ENCODE peak calls at places on chromosomes 4 and X, in eight cellular contexts. H is choroid plexus epithelial cell; O is lung; W is fibroblast of the aortic adventitia; Y is naive thymus-derived CD4-positive, alpha-beta T cell; B is osteoblast; E is SJSA1; L is psoas muscle. N is an unnamed sample.

GRCh38 chrX:46903458-46904242 is 8.6 kb upstream of the JADE3 start:
- DNase-seq in W (peak), E (peak), Y (peak), B (peak), H (peak), L (peak), O (peak), N (peak)

GRCh38 chr4:88204882-88205281 is 46.4 kb upstream of the ABCG2 start:
- DNase-seq in W (peak), H (no peak), E (no peak), B (peak), O (no peak), Y (no peak), L (no peak), N (no peak)

GRCh38 chrX:78455901-78456300 is 128.5 kb upstream of the CYSLTR1 start:
- DNase-seq in W (peak), H (peak), B (no peak), Y (no peak), O (no peak), L (no peak), E (no peak), N (no peak)

GRCh38 chr4:130712038-130712437 is 1616.1 kb downstream of the C4orf33 start:
- DNase-seq in Y (no peak), E (no peak), B (no peak), L (no peak), H (peak), W (no peak), O (no peak), N (no peak)

GRCh38 chr4:24471623-24472510 is 112.5 kb downstream of the DHX15 start:
- DNase-seq in H (no peak), O (no peak), E (no peak), B (peak), L (peak), W (no peak), Y (peak), N (no peak)

GRCh38 chr4:152989554-152989970 is 53.4 kb downstream of the FHDC1 start:
- DNase-seq in L (no peak), W (no peak), Y (no peak), O (no peak), H (no peak), E (no peak), B (no peak), N (no peak)

GRCh38 chrX:38552721-38553120 is 8.6 kb upstream of the TSPAN7 start:
- DNase-seq in L (no peak), B (no peak), H (no peak), O (no peak), W (no peak), Y (no peak), E (no peak), N (no peak)

GRCh38 chrX:114976321-114976720 is 41.1 kb downstream of the IL13RA2 start:
- DNase-seq in O (no peak), Y (no peak), B (peak), W (peak), E (no peak), L (no peak), H (peak), N (no peak)

GRCh38 chrX:103098488-103098887 is 5.5 kb upstream of the NXF3 start:
- DNase-seq in O (no peak), B (no peak), L (no peak), H (no peak), W (no peak), E (no peak), Y (no peak), N (no peak)

DNA sequence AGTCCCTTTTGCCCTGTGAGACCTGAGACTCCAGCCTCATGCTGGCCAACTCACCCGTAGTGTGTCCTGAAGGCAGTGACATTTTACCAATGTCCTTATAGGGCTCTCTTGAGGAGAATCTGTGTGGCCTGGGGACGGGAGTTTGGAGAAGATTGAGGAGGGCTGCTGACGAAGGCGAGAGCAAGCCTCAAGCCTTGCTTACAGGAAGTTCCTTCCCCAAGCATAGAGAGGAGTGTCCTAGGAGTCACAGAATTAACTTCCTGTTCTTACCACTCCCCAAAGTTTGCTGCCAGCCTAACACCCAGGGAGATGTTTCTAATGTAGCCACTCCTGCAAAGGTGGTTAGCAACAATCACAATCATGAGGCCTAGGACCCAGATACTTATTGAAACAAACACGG is at the start of gene NXF3:
- DNase-seq in H (no peak), O (no peak), W (no peak), Y (no peak), B (no peak), E (no peak), L (no peak), N (no peak)
- H3K4me3 ChIP-seq in H (no peak), O (no peak), W (no peak), Y (no peak), B (no peak), E (no peak), L (no peak), N (no peak)

DNA sequence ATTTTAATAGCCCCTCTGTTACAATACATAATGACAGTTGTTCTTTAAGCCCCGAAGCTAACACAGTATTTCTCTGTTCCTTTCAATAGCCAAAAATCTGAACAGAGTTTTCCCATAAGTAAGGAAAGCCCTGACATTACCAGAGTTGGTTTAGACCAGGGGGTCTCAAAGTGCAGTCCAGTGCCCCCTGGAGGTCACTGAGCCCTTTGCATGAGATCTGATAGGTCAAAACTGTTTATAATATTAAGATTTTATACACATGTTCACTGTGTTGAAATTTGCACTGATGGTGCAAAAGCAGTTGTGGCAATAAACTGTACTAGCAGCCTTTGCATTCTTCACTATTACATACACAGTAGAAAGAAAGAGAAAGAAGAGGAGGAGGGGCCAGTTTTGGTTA is 177.1 kb downstream of the SPANXN3 start:
- DNase-seq in B (no peak), L (no peak), H (no peak), W (no peak), O (no peak), Y (no peak), E (no peak), N (no peak)
- H3K4me3 ChIP-seq in B (no peak), L (no peak), H (no peak), W (no peak), O (no peak), Y (no peak), E (no peak), N (no peak)

GRCh38 chr4:99642725-99643489 is 14.7 kb downstream of the C4orf54 start:
- DNase-seq in E (no peak), L (peak), W (peak), Y (no peak), H (no peak), O (no peak), B (no peak), N (peak)

GRCh38 chr4:99644453-99644852 is 13.2 kb downstream of the C4orf54 start:
- DNase-seq in H (no peak), Y (no peak), O (no peak), W (no peak), E (no peak), L (no peak), B (no peak), N (no peak)

GRCh38 chr4:99645638-99646037 is 12.0 kb downstream of the C4orf54 start:
- DNase-seq in Y (no peak), W (no peak), E (no peak), B (no peak), L (no peak), O (no peak), H (no peak), N (no peak)

GRCh38 chr4:99648321-99648720 is 9.3 kb downstream of the C4orf54 start:
- DNase-seq in O (no peak), E (no peak), L (no peak), Y (no peak), B (peak), W (no peak), H (no peak), N (no peak)

GRCh38 chr4:99645036-99645435 is 12.6 kb downstream of the C4orf54 start:
- DNase-seq in E (no peak), O (no peak), W (no peak), L (no peak), B (no peak), Y (no peak), H (no peak), N (no peak)
- H3K4me3 ChIP-seq in E (no peak), O (no peak), W (no peak), L (peak), B (no peak), Y (no peak), H (no peak), N (no peak)

GRCh38 chr4:140635606-140636005 is 66.8 kb upstream of the UCP1 start:
- DNase-seq in W (peak), O (no peak), H (peak), E (peak), Y (no peak), L (no peak), B (peak), N (peak)
- H3K4me3 ChIP-seq in W (no peak), O (no peak), H (no peak), E (no peak), Y (no peak), L (no peak), B (no peak), N (no peak)

GRCh38 chr4:865121-865465 is 39.2 kb upstream of the CPLX1 start:
- DNase-seq in Y (no peak), L (no peak), E (no peak), H (no peak), O (no peak), B (peak), W (no peak), N (peak)

GRCh38 chr4:866761-867390 is 40.9 kb upstream of the CPLX1 start:
- DNase-seq in L (no peak), H (peak), B (no peak), Y (no peak), O (no peak), E (no peak), W (no peak), N (no peak)

GRCh38 chr4:867526-868250 is 41.8 kb upstream of the CPLX1 start:
- DNase-seq in B (no peak), O (no peak), W (no peak), L (no peak), Y (no peak), E (no peak), H (no peak), N (no peak)

GRCh38 chr4:865572-865971 is 39.6 kb upstream of the CPLX1 start:
- DNase-seq in Y (no peak), B (no peak), E (no peak), W (no peak), L (no peak), O (no peak), H (no peak), N (peak)

DNA sequence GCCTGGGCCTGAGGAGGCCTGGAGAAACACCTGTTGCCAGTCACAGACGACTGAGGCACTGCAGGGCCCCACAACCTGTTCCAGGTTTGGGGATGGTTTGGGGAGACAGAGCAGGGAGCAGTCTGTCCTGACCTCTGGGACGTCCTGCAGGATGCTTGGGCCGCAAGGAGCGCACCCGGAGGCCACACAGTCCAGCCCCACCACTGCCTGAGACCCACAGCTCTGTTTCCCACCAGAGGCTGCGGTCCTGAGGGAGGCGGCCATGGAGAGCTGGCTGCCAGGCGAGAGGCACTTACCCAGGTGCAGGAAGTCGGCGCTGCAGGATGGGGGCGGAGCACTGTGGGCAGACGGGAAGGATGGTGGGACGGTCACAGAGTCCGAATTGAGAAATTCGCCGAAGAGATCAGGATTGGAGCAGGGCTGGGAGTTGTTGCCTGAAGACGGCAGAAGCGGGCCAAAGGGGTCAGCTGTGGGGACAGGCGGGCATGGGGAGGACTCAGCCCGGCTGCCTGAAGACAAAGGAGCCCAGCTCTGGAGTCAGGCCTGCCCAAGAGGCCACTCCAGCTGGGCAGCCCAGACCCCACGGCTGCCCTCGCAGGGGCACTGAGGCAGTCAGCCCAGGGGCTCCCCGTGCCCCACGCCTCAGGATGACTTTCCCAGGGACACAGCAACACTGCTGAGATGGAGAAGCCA is 40.3 kb upstream of the CPLX1 start:
- DNase-seq in Y (no peak), W (no peak), E (no peak), H (no peak), O (no peak), L (no peak), B (no peak), N (peak)
- H3K4me3 ChIP-seq in Y (no peak), W (no peak), E (no peak), H (no peak), O (no peak), L (no peak), B (no peak), N (no peak)

DNA sequence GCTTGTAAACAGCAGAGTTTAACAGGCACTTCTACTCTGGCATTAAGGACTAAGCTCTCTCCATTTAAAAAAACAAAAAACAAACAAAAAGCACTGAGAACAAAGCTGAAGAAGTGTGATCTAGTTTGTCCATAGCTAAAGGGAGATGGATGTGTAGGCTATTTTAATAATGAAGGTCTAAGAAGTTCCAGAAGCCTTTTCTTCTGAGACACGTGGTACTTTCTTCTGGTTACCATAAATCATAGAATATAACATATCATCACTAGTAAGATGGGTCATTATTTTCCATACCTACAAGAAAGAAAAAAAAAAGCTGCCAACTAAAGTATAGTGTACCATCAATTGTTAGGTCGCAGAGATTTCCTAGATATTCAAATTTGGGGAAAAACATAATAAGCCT is 722 bp upstream of the NBDY start:
- DNase-seq in O (no peak), H (peak), W (peak), Y (no peak), L (no peak), E (no peak), B (no peak), N (no peak)
- H3K4me3 ChIP-seq in O (no peak), H (peak), W (peak), Y (no peak), L (peak), E (peak), B (peak), N (no peak)

GRCh38 chrX:136761410-136761809 is 19.3 kb downstream of the ARHGEF6 start:
- DNase-seq in W (no peak), E (no peak), Y (no peak), B (no peak), O (no peak), L (no peak), H (no peak), N (no peak)

GRCh38 chrX:136765957-136766356 is 14.8 kb downstream of the ARHGEF6 start:
- DNase-seq in L (no peak), O (no peak), W (no peak), B (peak), Y (no peak), H (no peak), E (no peak), N (no peak)

GRCh38 chrX:136764206-136764605 is 16.5 kb downstream of the ARHGEF6 start:
- DNase-seq in L (no peak), Y (no peak), E (no peak), W (no peak), B (no peak), O (no peak), H (no peak), N (no peak)

GRCh38 chrX:136759968-136760367 is 20.8 kb downstream of the ARHGEF6 start:
- DNase-seq in Y (no peak), E (no peak), O (no peak), H (no peak), W (no peak), L (no peak), B (no peak), N (no peak)

GRCh38 chrX:136762820-136763452 is 17.8 kb downstream of the ARHGEF6 start:
- DNase-seq in L (no peak), O (no peak), Y (no peak), W (no peak), B (no peak), E (no peak), H (no peak), N (no peak)
- H3K4me3 ChIP-seq in L (no peak), O (no peak), Y (no peak), W (no peak), B (no peak), E (no peak), H (no peak), N (no peak)

GRCh38 chr4:10584042-10584441 is 100.5 kb downstream of the CLNK start:
- DNase-seq in H (peak), L (no peak), E (no peak), B (peak), W (peak), Y (no peak), O (no peak), N (peak)
- H3K4me3 ChIP-seq in H (peak), L (no peak), E (peak), B (peak), W (no peak), Y (no peak), O (no peak), N (peak)

GRCh38 chrX:103357871-103358270 is 1.6 kb downstream of the TCEAL9 start:
- DNase-seq in B (no peak), W (no peak), L (no peak), E (no peak), O (no peak), H (no peak), Y (no peak), N (no peak)
- H3K4me3 ChIP-seq in B (peak), W (peak), L (no peak), E (peak), O (no peak), H (peak), Y (no peak), N (no peak)

GRCh38 chrX:65679071-65679540 is 11.7 kb downstream of the MSN start:
- DNase-seq in E (peak), Y (no peak), O (no peak), H (no peak), W (peak), B (no peak), L (peak), N (no peak)

GRCh38 chrX:65674351-65674893 is 7.0 kb downstream of the MSN start:
- DNase-seq in O (no peak), W (peak), E (no peak), L (no peak), B (no peak), H (no peak), Y (no peak), N (no peak)

GRCh38 chrX:65673857-65674350 is 6.5 kb downstream of the MSN start:
- DNase-seq in H (no peak), B (no peak), L (no peak), E (no peak), W (no peak), O (no peak), Y (no peak), N (no peak)

GRCh38 chrX:65681810-65682209 is 14.4 kb downstream of the MSN start:
- DNase-seq in E (no peak), W (no peak), L (no peak), Y (no peak), O (no peak), B (no peak), H (no peak), N (no peak)

GRCh38 chrX:65677954-65678469 is 10.6 kb downstream of the MSN start:
- DNase-seq in H (peak), E (peak), O (no peak), B (no peak), L (no peak), W (peak), Y (no peak), N (no peak)
- H3K4me3 ChIP-seq in H (no peak), E (no peak), O (no peak), B (no peak), L (no peak), W (no peak), Y (no peak), N (no peak)

N was measured in right lobe of liver.